ENCODE peak calls at places on chromosomes 11 and 22, in eight cellular contexts. T is kidney epithelial cell, U is brain microvascular endothelial cell, C is A549, L is ovary, K is fibroblast of pulmonary artery, F is fibroblast of villous mesenchyme, O is Panc1. W is an unnamed sample.

GRCh38 chr11:65419773-65420481 is 2.7 kb upstream of the NEAT1 start:
- DNase-seq in U (peak), O (no peak), L (peak), F (peak), C (peak), T (peak), K (peak), W (peak)

GRCh38 chr11:58179648-58180047 is 9.2 kb upstream of the OR9Q2 start:
- DNase-seq in F (no peak), K (no peak), T (no peak), L (no peak), C (no peak), U (no peak), O (no peak), W (no peak)

GRCh38 chr11:35491231-35491871 is 34.1 kb downstream of the PAMR1 start:
- DNase-seq in C (peak), F (peak), O (no peak), U (peak), K (peak), L (no peak), T (peak), W (peak)

GRCh38 chr22:50705219-50705691 is 32.6 kb downstream of the SHANK3 start:
- DNase-seq in F (peak), K (peak), O (no peak), L (peak), C (no peak), U (peak), T (peak), W (peak)

GRCh38 chr22:23894710-23895598 is 771 bp downstream of the MIF start:
- DNase-seq in F (peak), C (peak), U (peak), L (peak), K (peak), T (peak), O (peak), W (peak)

GRCh38 chr22:36252754-36253522 is at the start of gene APOL1:
- DNase-seq in C (peak), K (peak), T (no peak), U (no peak), F (peak), O (no peak), L (peak), W (no peak)

GRCh38 chr11:77091146-77091940 is 11.3 kb upstream of the OMP start:
- DNase-seq in O (peak), T (no peak), F (peak), L (peak), C (peak), K (peak), U (peak), W (peak)

GRCh38 chr11:124586247-124586860 is 16.6 kb downstream of the OR8A1 start:
- DNase-seq in L (peak), U (peak), C (peak), K (peak), T (no peak), O (peak), F (peak), W (peak)

GRCh38 chr11:11975201-11976092 is 33.0 kb downstream of the DKK3 start:
- DNase-seq in C (no peak), F (no peak), K (no peak), U (no peak), T (no peak), O (no peak), L (no peak), W (no peak)

GRCh38 chr11:100681064-100681502 is 6.0 kb upstream of the ARHGAP42 start:
- DNase-seq in K (peak), U (peak), T (peak), C (peak), L (no peak), O (no peak), F (peak), W (peak)

GRCh38 chr11:119794141-119794665 is 65.2 kb upstream of the NECTIN1 start:
- DNase-seq in T (no peak), L (no peak), O (no peak), F (no peak), U (no peak), K (no peak), C (no peak), W (no peak)

GRCh38 chr11:113242767-113243397 is 71.5 kb upstream of the TTC12 start:
- DNase-seq in T (no peak), U (peak), K (peak), L (no peak), F (peak), C (no peak), O (no peak), W (peak)

GRCh38 chr22:43473031-43473430 is 61.2 kb downstream of the MPPED1 start:
- DNase-seq in U (no peak), C (no peak), T (no peak), F (no peak), O (no peak), K (no peak), L (no peak), W (no peak)

GRCh38 chr11:130647371-130647770 is 198.9 kb downstream of the ADAMTS15 start:
- DNase-seq in O (no peak), T (no peak), C (no peak), L (no peak), F (no peak), K (no peak), U (no peak), W (no peak)

GRCh38 chr11:102111011-102111786 is 952 bp downstream of the YAP1 start:
- DNase-seq in F (peak), K (peak), O (no peak), L (peak), C (peak), T (no peak), U (peak), W (peak)

GRCh38 chr11:84103096-84103495 is 816.9 kb upstream of the CCDC90B start:
- DNase-seq in L (no peak), K (no peak), F (no peak), T (no peak), C (no peak), O (no peak), U (no peak), W (no peak)

GRCh38 chr11:93005239-93005638 is 35.8 kb downstream of the MTNR1B start:
- DNase-seq in U (no peak), L (no peak), T (no peak), F (no peak), C (no peak), O (no peak), K (peak), W (peak)

GRCh38 chr22:39311592-39312400 is 7.6 kb downstream of the RPL3 start:
- DNase-seq in L (no peak), F (no peak), T (no peak), K (no peak), C (no peak), U (no peak), O (no peak), W (no peak)

GRCh38 chr11:72789493-72790131 is 4.2 kb downstream of the STARD10 start:
- DNase-seq in C (no peak), F (peak), L (no peak), O (no peak), U (peak), K (peak), T (no peak), W (no peak)

GRCh38 chr11:86638673-86639072 is 33.7 kb downstream of the ME3 start:
- DNase-seq in U (no peak), T (no peak), L (no peak), K (no peak), F (no peak), O (no peak), C (no peak), W (no peak)

GRCh38 chr22:27905638-27906037 is 13.4 kb downstream of the PITPNB start:
- DNase-seq in O (no peak), C (no peak), U (no peak), L (no peak), F (no peak), T (no peak), K (peak), W (no peak)

GRCh38 chr11:92048415-92048814 is 176.2 kb upstream of the FAT3 start:
- DNase-seq in C (peak), L (no peak), O (no peak), F (no peak), K (no peak), T (no peak), U (no peak), W (no peak)

GRCh38 chr11:120682866-120683265 is 171.3 kb downstream of the GRIK4 start:
- DNase-seq in U (no peak), L (no peak), C (no peak), F (no peak), K (peak), O (no peak), T (no peak), W (peak)

GRCh38 chr22:25540128-25540790 is 24.2 kb upstream of the GRK3 start:
- DNase-seq in L (no peak), U (no peak), O (no peak), T (no peak), C (no peak), F (peak), K (no peak), W (no peak)

GRCh38 chr11:129280027-129280811 is 88.1 kb upstream of the ARHGAP32 start:
- DNase-seq in O (no peak), L (no peak), K (peak), C (no peak), F (no peak), U (no peak), T (no peak), W (peak)

GRCh38 chr22:26675687-26676273 is 18.4 kb downstream of the MIAT start:
- DNase-seq in T (no peak), O (no peak), U (no peak), F (no peak), K (no peak), C (no peak), L (no peak), W (no peak)

GRCh38 chr22:26677217-26677616 is 19.8 kb downstream of the MIAT start:
- DNase-seq in F (no peak), U (no peak), T (no peak), K (no peak), L (no peak), O (no peak), C (no peak), W (no peak)

GRCh38 chr22:26680485-26680884 is 23.1 kb downstream of the MIAT start:
- DNase-seq in C (no peak), L (no peak), T (no peak), K (no peak), F (no peak), U (no peak), O (no peak), W (no peak)

GRCh38 chr22:26681395-26681821 is 24.0 kb downstream of the MIAT start:
- DNase-seq in U (peak), O (no peak), F (peak), L (no peak), C (no peak), T (no peak), K (peak), W (peak)

GRCh38 chr22:26679003-26679629 is 21.7 kb downstream of the MIAT start:
- DNase-seq in T (no peak), C (peak), U (peak), K (peak), O (peak), L (peak), F (peak), W (peak)
- TF ChIP-seq CTCF in T (peak), C (peak), U (peak), K (no peak), O (peak), L (peak), F (peak), W (peak)

GRCh38 chr11:381501-382072 is 12.3 kb downstream of the B4GALNT4 start:
- DNase-seq in K (no peak), L (no peak), C (no peak), T (no peak), U (no peak), O (no peak), F (no peak), W (no peak)
- H3K4me3 ChIP-seq in K (no peak), L (no peak), C (no peak), T (no peak), U (no peak), O (no peak), F (no peak), W (no peak)

DNA sequence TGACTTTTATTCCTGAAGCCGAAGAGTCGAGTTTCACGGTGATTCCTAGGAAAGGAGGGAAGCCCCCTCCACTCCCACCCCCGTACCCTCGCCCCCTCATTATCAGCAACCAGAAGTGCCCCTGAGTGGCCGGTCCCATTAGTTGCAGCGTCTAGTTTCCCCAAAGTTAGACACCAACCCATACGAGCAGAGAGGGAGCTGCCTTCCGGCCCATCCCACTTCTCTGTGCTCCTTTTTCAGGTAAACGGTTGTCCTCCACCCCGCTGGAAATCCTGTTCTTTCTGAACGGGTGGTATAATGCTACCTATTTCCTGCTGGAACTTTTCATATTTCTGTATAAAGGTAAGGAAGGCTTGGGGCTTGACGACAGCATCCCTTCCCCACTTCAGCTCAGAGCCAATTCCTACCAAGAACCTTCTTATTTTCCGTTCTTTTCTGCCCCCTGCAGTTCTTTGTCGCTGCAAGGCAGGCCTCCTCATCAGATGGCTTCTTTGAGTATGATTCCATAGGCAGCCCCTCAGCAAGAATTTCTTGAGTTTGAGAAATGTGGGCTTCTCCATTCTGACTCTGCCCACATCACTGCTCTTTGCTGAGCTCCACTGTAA is 706 bp downstream of the TMEM216 start:
- DNase-seq in U (no peak), T (no peak), O (no peak), K (peak), F (no peak), L (no peak), C (peak), W (no peak)
- TF ChIP-seq CTCF in U (peak), T (peak), O (peak), K (peak), F (peak), L (no peak), C (peak), W (peak)

DNA sequence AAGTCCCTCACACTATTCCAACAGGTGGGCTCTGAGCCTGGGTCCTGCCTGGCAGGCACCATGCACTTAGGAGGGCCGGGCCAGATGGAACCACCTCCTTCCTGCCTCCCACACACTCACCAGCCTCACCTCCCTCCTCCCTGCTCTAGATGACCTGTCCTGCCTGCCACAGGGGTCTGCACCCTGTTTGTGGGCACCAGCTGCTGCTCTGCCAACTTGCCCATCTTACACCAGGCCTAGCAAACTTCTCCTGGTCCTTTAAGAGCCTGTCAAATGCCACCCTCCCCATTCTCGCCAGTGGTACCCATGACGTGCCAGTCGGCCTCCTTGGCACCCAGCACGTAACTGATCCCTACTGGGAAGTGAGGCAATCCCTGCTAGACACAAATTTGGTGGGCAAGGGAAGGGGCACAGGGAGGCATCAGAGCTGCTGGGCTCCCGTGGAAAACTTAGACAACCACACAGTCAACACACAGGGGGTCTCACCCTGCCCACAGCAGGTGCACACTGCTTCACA is 3.1 kb downstream of the MOB2 start:
- DNase-seq in O (no peak), F (no peak), T (no peak), U (no peak), L (peak), C (no peak), K (no peak), W (no peak)
- H3K4me3 ChIP-seq in O (no peak), F (no peak), T (no peak), U (no peak), L (no peak), C (no peak), K (no peak), W (no peak)

GRCh38 chr11:9226514-9226913 is 38.6 kb downstream of the DENND5A start:
- DNase-seq in L (no peak), F (no peak), C (no peak), K (no peak), O (no peak), T (no peak), U (no peak), W (no peak)

GRCh38 chr11:9231848-9232177 is 33.3 kb downstream of the DENND5A start:
- DNase-seq in L (no peak), F (peak), U (peak), C (no peak), K (peak), T (no peak), O (no peak), W (peak)

GRCh38 chr11:9228086-9228485 is 37.1 kb downstream of the DENND5A start:
- DNase-seq in F (no peak), C (no peak), K (no peak), L (no peak), U (no peak), T (no peak), O (no peak), W (no peak)

GRCh38 chr11:9232482-9232881 is 32.7 kb downstream of the DENND5A start:
- DNase-seq in F (no peak), L (no peak), K (no peak), O (no peak), T (no peak), C (no peak), U (no peak), W (no peak)

GRCh38 chr11:9230291-9230690 is 34.9 kb downstream of the DENND5A start:
- DNase-seq in T (no peak), U (no peak), O (no peak), C (no peak), K (no peak), L (no peak), F (peak), W (no peak)
- TF ChIP-seq CTCF in T (no peak), U (no peak), O (no peak), C (no peak), K (no peak), L (no peak), F (no peak), W (no peak)

DNA sequence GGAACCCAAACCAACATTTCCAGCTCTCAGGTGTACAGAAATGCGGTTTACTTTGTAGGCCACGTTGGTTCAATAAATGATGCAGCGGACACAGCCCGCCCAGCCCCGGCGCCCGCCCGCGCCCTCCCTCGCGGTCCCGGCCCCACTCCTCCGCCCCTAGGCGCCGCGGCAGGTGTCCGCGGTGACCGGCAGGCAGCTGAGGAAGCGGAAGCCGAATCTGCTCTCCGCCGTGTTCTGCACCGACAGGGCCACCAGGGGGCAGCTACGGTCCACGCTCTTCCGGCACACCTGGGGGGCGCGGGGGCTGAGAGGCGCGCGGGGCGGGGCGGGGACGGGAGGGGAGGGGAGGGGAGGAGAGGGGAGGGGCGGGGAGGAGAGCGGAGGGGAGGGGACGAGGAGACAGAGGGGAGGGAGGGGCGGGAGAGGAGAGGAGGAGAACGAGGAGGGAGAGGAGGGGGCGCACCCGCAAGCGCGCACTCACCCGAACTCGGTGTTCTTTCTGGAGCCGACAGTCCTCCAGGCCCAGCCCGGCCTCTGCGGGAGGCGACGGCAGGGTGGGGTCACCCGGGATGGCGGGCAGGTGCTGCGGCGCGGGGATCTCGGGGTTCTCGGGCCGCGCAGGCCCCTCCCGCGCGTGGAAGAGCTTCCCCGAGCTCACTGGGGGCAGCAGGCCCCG is 5.6 kb downstream of the LMNTD2 start:
- DNase-seq in U (no peak), T (no peak), K (peak), L (peak), F (peak), O (no peak), C (peak), W (peak)
- H3K4me3 ChIP-seq in U (no peak), T (peak), K (no peak), L (peak), F (peak), O (peak), C (peak), W (no peak)

W was measured in astrocyte of the spinal cord.